ENCODE peak calls at places on chromosomes 5 and 9, in four cellular contexts. T, S, A and M are unnamed samples.

GRCh38 chr9:115084157-115084556 is 33.8 kb downstream of the TNC start:
- DNase-seq in T (no peak), S (no peak), A (no peak), M (no peak)

GRCh38 chr9:18499987-18500386 is 26.0 kb downstream of the ADAMTSL1 start:
- DNase-seq in T (no peak), S (no peak), A (no peak), M (no peak)

GRCh38 chr9:115671236-115671770 is 482.3 kb upstream of the PAPPA start:
- DNase-seq in T (no peak), S (no peak), A (no peak), M (no peak)

GRCh38 chr9:14467675-14468374 is 153.9 kb upstream of the NFIB start:
- DNase-seq in T (no peak), S (no peak), A (no peak), M (no peak)

GRCh38 chr5:143400541-143401252 is 2.8 kb downstream of the NR3C1 start:
- DNase-seq in T (no peak), S (no peak), A (peak), M (no peak)

GRCh38 chr9:134781895-134782294 is 98.7 kb upstream of the FCN2 start:
- DNase-seq in T (no peak), S (no peak), A (no peak), M (no peak)

GRCh38 chr5:62143268-62144229 is 162.5 kb upstream of the KIF2A start:
- DNase-seq in T (no peak), S (no peak), A (no peak), M (no peak)

GRCh38 chr5:6681682-6682081 is 31.6 kb upstream of the TENT4A start:
- DNase-seq in T (no peak), S (no peak), A (no peak), M (no peak)

GRCh38 chr9:36935332-36935731 is 98.7 kb downstream of the PAX5 start:
- DNase-seq in T (no peak), S (no peak), A (no peak), M (no peak)

GRCh38 chr5:141343953-141344463 is 379 bp downstream of the PCDHGA3 start:
- DNase-seq in T (no peak), S (no peak), A (no peak), M (no peak)

GRCh38 chr5:149990518-149991376 is 9.7 kb downstream of the TIGD6 start:
- DNase-seq in T (peak), S (no peak), A (peak), M (peak)

GRCh38 chr5:62575556-62575955 is 3.1 kb upstream of the LRRC70 start:
- DNase-seq in T (no peak), S (no peak), A (no peak), M (no peak)

GRCh38 chr9:21919377-21920362 is 74.5 kb downstream of the CDKN2A start:
- DNase-seq in T (no peak), S (no peak), A (no peak), M (no peak)

GRCh38 chr9:136363606-136364368 is at the start of gene DNLZ:
- DNase-seq in T (peak), S (peak), A (peak), M (peak)

GRCh38 chr9:86639899-86640379 is 285.7 kb upstream of the TUT7 start:
- DNase-seq in T (no peak), S (no peak), A (no peak), M (no peak)

GRCh38 chr5:1547236-1547635 is 23.5 kb upstream of the LPCAT1 start:
- DNase-seq in T (no peak), S (no peak), A (peak), M (peak)

GRCh38 chr5:95697781-95698681 is 15.2 kb upstream of the SPATA9 start:
- DNase-seq in T (no peak), S (no peak), A (no peak), M (no peak)

GRCh38 chr9:15205632-15206243 is 101.3 kb downstream of the TTC39B start:
- DNase-seq in T (no peak), S (no peak), A (no peak), M (no peak)

GRCh38 chr5:150057511-150057910 is 28.8 kb downstream of the CSF1R start:
- DNase-seq in T (no peak), S (no peak), A (no peak), M (no peak)

GRCh38 chr5:83434929-83435328 is 36.6 kb upstream of the VCAN start:
- DNase-seq in T (no peak), S (no peak), A (no peak), M (no peak)

GRCh38 chr9:95031711-95032461 is 285.6 kb downstream of the FANCC start:
- DNase-seq in T (no peak), S (no peak), A (no peak), M (no peak)

GRCh38 chr5:126967808-126968466 is 62.4 kb downstream of the MARCHF3 start:
- DNase-seq in T (no peak), S (no peak), A (no peak), M (no peak)

GRCh38 chr9:135817951-135818717 is 89.2 kb downstream of the CAMSAP1 start:
- DNase-seq in T (peak), S (no peak), A (no peak), M (peak)

GRCh38 chr9:14677396-14677795 is 15.8 kb downstream of the ZDHHC21 start:
- DNase-seq in T (no peak), S (no peak), A (no peak), M (no peak)

GRCh38 chr5:82404382-82404945 is 126.3 kb upstream of the RPS23 start:
- DNase-seq in T (no peak), S (no peak), A (no peak), M (no peak)

GRCh38 chr9:124279531-124280175 is 21.9 kb downstream of the NEK6 start:
- DNase-seq in T (no peak), S (no peak), A (no peak), M (no peak)